ENCODE peak calls at places on chromosomes 6 and 20, in nine cellular contexts. F is adrenal gland; H is colonic mucosa; U is CD8-positive, alpha-beta T cell; E is body of pancreas; P is endothelial cell of umbilical vein; S is foreskin fibroblast; R is HFF-Myc; K is right lobe of liver. O is an unnamed sample.
A peak's percentile ranks its signal among the peaks of the same experiment; 100 is the strongest.

GRCh38 chr6:1136415-1136774 is 175.5 kb upstream of the FOXQ1 start:
- DNase-seq in F (no peak), H (no peak), U (no peak), E (peak; percentile 22), P (no peak), S (peak; percentile 91), R (no peak), K (no peak), O (no peak)

GRCh38 chr6:80095600-80095999 is 10.9 kb upstream of the BCKDHB start:
- DNase-seq in F (no peak), H (no peak), U (no peak), E (no peak), P (no peak), S (no peak), R (no peak), K (no peak), O (no peak)

GRCh38 chr6:286681-287499 is 5.4 kb upstream of the DUSP22 start:
- DNase-seq in F (no peak), H (no peak), U (no peak), E (no peak), P (no peak), S (no peak), R (no peak), K (no peak), O (no peak)

GRCh38 chr6:11653028-11653583 is 115.6 kb downstream of the TMEM170B start:
- DNase-seq in F (peak; percentile 60), H (no peak), U (peak; percentile 44), E (no peak), P (peak; percentile 97), S (peak; percentile 95), R (peak; percentile 69), K (no peak), O (no peak)

GRCh38 chr6:44642870-44643522 is 255.5 kb downstream of the CDC5L start:
- DNase-seq in F (no peak), H (no peak), U (no peak), E (no peak), P (no peak), S (peak; percentile 18), R (no peak), K (no peak), O (no peak)

GRCh38 chr6:134805163-134805562 is 144.7 kb downstream of the ALDH8A1 start:
- DNase-seq in F (no peak), H (no peak), U (no peak), E (no peak), P (no peak), S (peak; percentile 60), R (no peak), K (no peak), O (no peak)

GRCh38 chr6:79630883-79631799 is at the start of gene SH3BGRL2:
- DNase-seq in F (peak; percentile 76), H (peak; percentile 95), U (peak; percentile 14), E (peak; percentile 92), P (peak; percentile 81), S (peak; percentile 83), R (no peak), K (peak; percentile 96), O (peak; percentile 9)

GRCh38 chr6:15602144-15602543 is 60.7 kb downstream of the DTNBP1 start:
- DNase-seq in F (no peak), H (no peak), U (peak; percentile 19), E (peak; percentile 36), P (no peak), S (no peak), R (no peak), K (no peak), O (no peak)

GRCh38 chr6:137799950-137800568 is 67.0 kb upstream of the TNFAIP3 start:
- DNase-seq in F (peak; percentile 63), H (peak; percentile 71), U (peak; percentile 65), E (peak; percentile 47), P (peak; percentile 68), S (peak; percentile 71), R (peak; percentile 25), K (no peak), O (no peak)

GRCh38 chr6:11855743-11856142 is 77.1 kb upstream of the ADTRP start:
- DNase-seq in F (no peak), H (no peak), U (no peak), E (no peak), P (no peak), S (no peak), R (no peak), K (no peak), O (no peak)

GRCh38 chr6:91276315-91276714 is 689.4 kb upstream of the MAP3K7 start:
- DNase-seq in F (no peak), H (no peak), U (no peak), E (no peak), P (no peak), S (no peak), R (no peak), K (no peak), O (no peak)
- TF ChIP-seq CTCF in F (peak; percentile 6), H (no peak), U (no peak), E (no peak), P (peak; percentile 10), S (no peak), R (no peak), K (peak; percentile 7), O (no peak)

DNA sequence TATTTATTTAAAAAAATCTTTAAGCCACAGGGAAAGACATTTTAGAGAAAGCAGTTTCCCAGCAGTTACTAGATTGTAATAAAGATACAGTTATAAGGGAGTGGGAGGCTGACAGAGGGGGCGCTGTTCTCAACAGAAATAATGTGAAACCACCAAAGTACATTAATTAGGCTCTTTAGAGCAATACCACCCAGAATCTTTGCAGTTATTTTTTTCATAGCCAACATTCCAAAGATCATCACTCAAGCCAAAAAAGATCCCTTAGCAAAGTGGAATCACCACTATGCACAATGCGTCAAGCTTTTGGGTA is 331.3 kb upstream of the DEFB112 start:
- DNase-seq in F (no peak), H (no peak), U (no peak), E (peak; percentile 7), P (no peak), S (peak; percentile 0), R (no peak), K (no peak), O (no peak)
- TF ChIP-seq CTCF in F (no peak), H (no peak), U (no peak), E (no peak), P (no peak), S (no peak), R (no peak), K (no peak), O (no peak)

GRCh38 chr20:51306521-51307358 is 235.8 kb downstream of the NFATC2 start:
- DNase-seq in F (peak; percentile 67), H (peak; percentile 73), U (peak; percentile 76), E (peak; percentile 79), P (peak; percentile 63), S (peak; percentile 84), R (no peak), K (peak; percentile 77), O (peak; percentile 79)

GRCh38 chr20:51305316-51306052 is 237.0 kb downstream of the NFATC2 start:
- DNase-seq in F (no peak), H (no peak), U (no peak), E (no peak), P (no peak), S (no peak), R (no peak), K (no peak), O (no peak)

GRCh38 chr20:51306081-51306480 is 236.4 kb downstream of the NFATC2 start:
- DNase-seq in F (no peak), H (no peak), U (no peak), E (no peak), P (no peak), S (no peak), R (no peak), K (no peak), O (no peak)

GRCh38 chr20:51301026-51301425 is 241.5 kb downstream of the NFATC2 start:
- DNase-seq in F (no peak), H (no peak), U (no peak), E (no peak), P (no peak), S (no peak), R (no peak), K (no peak), O (no peak)

DNA sequence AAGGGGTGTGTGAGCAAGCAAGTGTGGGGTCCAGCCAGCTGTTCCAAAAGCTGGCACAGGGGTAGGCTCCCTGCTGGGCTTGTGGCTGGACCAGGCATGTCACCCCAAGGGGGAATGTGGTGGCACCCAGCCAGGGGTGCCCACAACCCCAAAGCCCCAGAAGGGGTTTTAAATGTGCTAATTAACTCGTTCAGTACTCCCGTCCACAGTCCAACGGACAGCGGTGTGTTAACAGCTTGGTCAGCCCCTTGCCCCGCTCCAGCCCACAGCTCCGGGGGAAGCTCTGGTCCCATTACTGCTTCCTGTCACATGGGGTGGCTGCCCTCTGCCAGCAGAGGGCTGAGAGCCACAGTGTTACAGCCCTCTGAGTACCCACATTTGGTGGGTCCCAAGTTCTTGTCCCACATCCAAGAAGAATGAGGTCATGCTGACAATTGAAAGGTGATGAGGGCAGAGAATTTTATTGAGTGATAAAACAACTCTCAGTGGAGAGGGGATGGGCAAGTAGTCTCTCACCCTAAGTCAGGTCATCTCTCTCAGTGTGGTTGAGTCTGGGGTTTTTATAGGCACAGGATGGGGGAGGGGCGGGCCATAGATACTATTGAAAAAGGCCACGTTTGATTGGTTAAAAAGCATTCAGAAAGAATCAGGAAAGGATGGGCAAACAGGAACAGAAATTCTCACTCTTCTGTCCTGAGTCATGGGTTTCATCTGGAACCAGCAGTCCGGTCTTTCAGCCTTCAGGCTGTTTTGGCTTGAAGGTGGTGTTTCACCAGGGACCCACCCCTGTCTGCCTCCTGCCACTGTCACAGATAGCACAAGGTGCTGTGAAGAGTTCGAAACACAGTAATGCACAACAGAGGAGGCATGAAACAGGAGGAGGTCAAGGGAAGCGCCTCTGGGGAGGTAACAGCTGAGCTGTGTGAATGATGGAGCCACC is 238.5 kb downstream of the NFATC2 start:
- DNase-seq in F (no peak), H (no peak), U (no peak), E (no peak), P (no peak), S (no peak), R (no peak), K (no peak), O (no peak)
- TF ChIP-seq CTCF in F (no peak), H (no peak), U (no peak), E (no peak), P (no peak), S (no peak), R (no peak), K (no peak), O (no peak)

GRCh38 chr6:7732219-7732618 is 6.3 kb downstream of the BMP6 start:
- DNase-seq in F (no peak), H (no peak), U (no peak), E (no peak), P (peak; percentile 78), S (no peak), R (no peak), K (no peak), O (no peak)
- TF ChIP-seq CTCF in F (no peak), H (no peak), U (no peak), E (no peak), P (no peak), S (no peak), R (no peak), K (no peak), O (no peak)

DNA sequence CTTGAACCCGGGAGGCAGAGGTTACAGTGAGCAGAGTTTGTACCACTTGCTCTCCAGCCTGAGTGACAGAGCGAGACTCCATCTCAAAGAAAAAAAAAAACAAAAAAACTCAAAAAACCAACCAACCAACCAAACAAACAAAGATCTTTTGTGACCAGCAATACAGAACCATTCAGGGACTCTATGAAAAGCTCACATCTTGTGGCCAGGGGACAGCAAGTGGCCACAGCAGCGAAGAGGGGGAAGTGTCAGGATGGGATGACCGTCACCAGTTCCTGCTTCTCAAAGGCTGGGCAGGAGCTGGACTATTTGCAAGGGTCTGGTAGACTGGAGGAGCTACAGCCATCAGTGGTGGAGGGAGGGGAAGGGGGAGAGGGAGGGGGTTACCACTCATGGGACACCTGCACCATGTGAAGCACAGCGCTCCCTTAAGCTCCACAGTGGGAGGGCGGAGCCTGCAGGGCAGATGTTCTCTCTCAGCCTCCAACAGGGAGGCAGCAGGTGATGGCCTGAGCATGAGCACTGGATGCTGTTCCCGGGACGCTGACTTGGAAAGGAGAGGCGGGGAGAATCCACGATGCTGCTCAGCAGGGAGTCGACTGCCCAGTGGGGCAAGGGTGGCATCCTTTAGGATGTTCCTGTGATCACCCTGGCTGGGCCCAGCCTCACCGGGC is 19.7 kb upstream of the ULBP3 start:
- DNase-seq in F (no peak), H (no peak), U (no peak), E (no peak), P (no peak), S (no peak), R (no peak), K (no peak), O (no peak)
- TF ChIP-seq CTCF in F (no peak), H (no peak), U (no peak), E (no peak), P (no peak), S (no peak), R (no peak), K (no peak), O (no peak)

O was measured in ascending aorta.